ENCODE peak calls at places on chromosomes 12 and 14, in ten cellular contexts. O is Panc1; F is NK-92 treated with Interleukin-12 subunit alpha and Interleukin-12 subunit beta, amount 100 ng/mL, for 24 hours; H is NCI-H2171; A is pancreas; W is aorta; Y is stimulated activated CD8-positive, alpha-beta memory T cell treated with anti-CD3 and anti-CD28 coated beads, Interleukin-12 subunit alpha, Interleukin-12 subunit beta, amount 100 ng/mL, for 1 hour; S is GM03348; R is ecto neural progenitor cell; J is substantia nigra. B is an unnamed sample.

GRCh38 chr14:72604133-72604532 is 289.8 kb downstream of the DPF3 start:
- DNase-seq in O (no peak), J (no peak), A (peak; percentile 0), S (no peak), W (no peak), F (no peak), Y (no peak), H (no peak), R (peak; percentile 20), B (no peak)

GRCh38 chr14:68403794-68404522 is 388.9 kb downstream of the ZFP36L1 start:
- DNase-seq in J (no peak), R (no peak), S (no peak), Y (no peak), A (no peak), F (no peak), W (no peak), H (no peak), O (no peak), B (no peak)

GRCh38 chr12:50542448-50542847 is 37.7 kb downstream of the DIP2B start:
- DNase-seq in O (no peak), A (no peak), F (no peak), H (no peak), J (no peak), Y (no peak), W (no peak), R (no peak), S (peak; percentile 31), B (no peak)

GRCh38 chr12:50753232-50753769 is 10.6 kb upstream of the ATF1 start:
- DNase-seq in Y (no peak), R (no peak), H (no peak), J (no peak), A (no peak), S (no peak), F (no peak), O (no peak), W (no peak), B (no peak)

GRCh38 chr12:40105265-40105514 is 691 bp downstream of the SLC2A13 start:
- DNase-seq in H (no peak), S (no peak), R (no peak), J (peak; percentile 37), Y (no peak), A (no peak), W (peak; percentile 75), F (no peak), O (no peak), B (no peak)

GRCh38 chr12:75781532-75782046 is 250.0 kb downstream of the PHLDA1 start:
- DNase-seq in W (no peak), H (no peak), A (no peak), Y (no peak), R (no peak), O (no peak), S (peak; percentile 12), F (no peak), J (no peak), B (no peak)

GRCh38 chr14:88179725-88180124 is 143.3 kb downstream of the KCNK10 start:
- DNase-seq in J (no peak), F (no peak), S (no peak), Y (no peak), R (peak; percentile 1), A (no peak), W (no peak), H (no peak), O (no peak), B (no peak)

GRCh38 chr14:67131691-67132090 is 57.5 kb upstream of the GARIN2 start:
- DNase-seq in S (no peak), A (no peak), R (no peak), W (no peak), O (no peak), Y (no peak), J (no peak), F (no peak), H (no peak), B (no peak)

GRCh38 chr12:125861299-125862281 is 796.4 kb downstream of the AACS start:
- DNase-seq in J (peak; percentile 2), Y (no peak), W (peak; percentile 75), H (peak; percentile 5), A (peak; percentile 95), R (no peak), O (no peak), S (no peak), F (no peak), B (no peak)

GRCh38 chr14:92280554-92281262 is 42.3 kb upstream of the SLC24A4 start:
- DNase-seq in F (no peak), S (no peak), Y (no peak), J (no peak), W (no peak), H (no peak), R (no peak), A (no peak), O (no peak), B (no peak)

GRCh38 chr12:113893221-113893620 is 72.9 kb downstream of the RBM19 start:
- DNase-seq in W (no peak), S (no peak), J (no peak), Y (no peak), R (no peak), O (no peak), A (no peak), F (no peak), H (no peak), B (no peak)

GRCh38 chr12:29429999-29430698 is 49.2 kb upstream of the ERGIC2 start:
- DNase-seq in W (no peak), O (no peak), F (no peak), H (no peak), Y (no peak), S (no peak), J (no peak), R (no peak), A (peak; percentile 12), B (no peak)

GRCh38 chr12:127401005-127401404 is 866.0 kb upstream of the TMEM132C start:
- DNase-seq in R (no peak), A (no peak), F (no peak), H (no peak), S (peak; percentile 67), Y (no peak), W (no peak), O (no peak), J (no peak), B (no peak)

GRCh38 chr12:110159671-110160245 is 35.6 kb downstream of the IFT81 start:
- DNase-seq in J (no peak), F (no peak), O (no peak), W (no peak), S (no peak), Y (no peak), A (no peak), R (no peak), H (no peak), B (no peak)

GRCh38 chr14:36091096-36091495 is 85.4 kb downstream of the PTCSC3 start:
- DNase-seq in J (no peak), W (no peak), Y (no peak), F (no peak), O (no peak), R (no peak), H (no peak), S (peak; percentile 81), A (peak; percentile 70), B (peak; percentile 75)

GRCh38 chr14:92397140-92397815 is 74.3 kb downstream of the SLC24A4 start:
- DNase-seq in W (no peak), Y (no peak), H (peak; percentile 73), O (peak; percentile 10), A (no peak), S (peak; percentile 87), F (no peak), J (no peak), R (no peak), B (no peak)

GRCh38 chr12:104212516-104212915 is 3.1 kb upstream of the TXNRD1 start:
- DNase-seq in R (no peak), S (no peak), W (no peak), A (no peak), J (no peak), Y (no peak), F (no peak), O (no peak), H (no peak), B (no peak)

GRCh38 chr12:69068431-69068830 is 135.5 kb upstream of the CPM start:
- DNase-seq in J (no peak), W (no peak), H (no peak), R (no peak), Y (no peak), S (no peak), A (peak; percentile 71), F (no peak), O (no peak), B (no peak)

GRCh38 chr14:58669556-58670200 is 31.9 kb downstream of the DACT1 start:
- DNase-seq in J (no peak), H (no peak), W (no peak), F (no peak), R (no peak), S (no peak), Y (no peak), A (no peak), O (no peak), B (no peak)